ENCODE peak calls at places on chromosomes 2 and 18, in five cellular contexts. M is upper lobe of right lung, D is fibroblast of lung, I is GM06990, H is choroid plexus epithelial cell. Z is an unnamed sample.

GRCh38 chr2:83531211-83531610 is 927.9 kb downstream of the SUCLG1 start:
- DNase-seq in M (no peak), D (peak), H (no peak), I (no peak), Z (no peak)

GRCh38 chr2:6290626-6291025 is 575.1 kb downstream of the CMPK2 start:
- DNase-seq in I (no peak), M (no peak), D (no peak), H (no peak), Z (no peak)

GRCh38 chr2:152462591-152463178 is 127.7 kb downstream of the FMNL2 start:
- DNase-seq in M (no peak), D (no peak), I (no peak), H (no peak), Z (no peak)

GRCh38 chr18:79381811-79382311 is 13.9 kb upstream of the NFATC1 start:
- DNase-seq in I (no peak), D (no peak), M (no peak), H (no peak), Z (no peak)

GRCh38 chr2:23452853-23453420 is 68.0 kb downstream of the KLHL29 start:
- DNase-seq in I (peak), H (peak), M (no peak), D (peak), Z (no peak)

GRCh38 chr2:101012706-101013181 is 10.7 kb downstream of the RPL31 start:
- DNase-seq in I (no peak), M (no peak), H (peak), D (peak), Z (peak)

GRCh38 chr2:9519250-9519649 is 36.4 kb downstream of the ADAM17 start:
- DNase-seq in D (peak), H (peak), I (no peak), M (no peak), Z (no peak)

GRCh38 chr2:121179467-121179866 is 105.5 kb downstream of the TFCP2L1 start:
- DNase-seq in H (no peak), M (no peak), I (no peak), D (no peak), Z (no peak)

GRCh38 chr2:127576433-127577207 is 41.1 kb downstream of the MYO7B start:
- DNase-seq in I (no peak), M (peak), H (peak), D (peak), Z (peak)

GRCh38 chr2:181989099-181989498 is 3.4 kb downstream of the PPP1R1C start:
- DNase-seq in D (no peak), H (no peak), M (no peak), I (no peak), Z (no peak)

GRCh38 chr2:26605195-26605968 is 35.8 kb downstream of the CIB4 start:
- DNase-seq in D (peak), H (peak), I (no peak), M (peak), Z (no peak)

GRCh38 chr18:79519751-79520472 is 124.2 kb downstream of the NFATC1 start:
- DNase-seq in I (peak), M (peak), D (peak), H (no peak), Z (no peak)

GRCh38 chr18:63265322-63265721 is 54.2 kb downstream of the BCL2 start:
- DNase-seq in I (no peak), H (no peak), M (no peak), D (no peak), Z (no peak)

GRCh38 chr2:225157052-225157451 is 114.8 kb upstream of the DOCK10 start:
- DNase-seq in M (no peak), H (peak), D (no peak), I (no peak), Z (no peak)

GRCh38 chr2:105082107-105082506 is 44.2 kb downstream of the MRPS9 start:
- DNase-seq in I (no peak), D (peak), M (no peak), H (no peak), Z (no peak)

GRCh38 chr2:16728742-16729141 is 63.1 kb upstream of the CYRIA start:
- DNase-seq in M (no peak), I (no peak), D (no peak), H (no peak), Z (no peak)

GRCh38 chr2:159202568-159203071 is 83.9 kb downstream of the WDSUB1 start:
- DNase-seq in M (no peak), H (peak), I (no peak), D (peak), Z (peak)

GRCh38 chr18:63119647-63120046 is 199.9 kb downstream of the BCL2 start:
- DNase-seq in I (no peak), M (no peak), H (peak), D (peak), Z (no peak)

GRCh38 chr2:235859651-235860050 is 308.5 kb downstream of the GBX2 start:
- DNase-seq in I (no peak), M (no peak), D (no peak), H (peak), Z (no peak)

GRCh38 chr18:1884623-1885022 is 686.7 kb downstream of the METTL4 start:
- DNase-seq in H (no peak), D (no peak), I (no peak), M (no peak), Z (no peak)

GRCh38 chr2:238638982-238639341 is 208.9 kb upstream of the TWIST2 start:
- DNase-seq in M (no peak), D (no peak), I (no peak), H (no peak), Z (no peak)

GRCh38 chr18:80197490-80197889 is 49.8 kb downstream of the PARD6G start:
- DNase-seq in I (no peak), M (no peak), H (peak), D (no peak), Z (no peak)

GRCh38 chr18:33432857-33433256 is 7.7 kb downstream of the CCDC178 start:
- DNase-seq in D (peak), H (no peak), M (no peak), I (no peak), Z (no peak)

GRCh38 chr2:44510246-44510645 is 148.5 kb downstream of the CAMKMT start:
- DNase-seq in M (no peak), D (no peak), I (no peak), H (peak), Z (no peak)

GRCh38 chr2:119549236-119549635 is 5.0 kb downstream of the CFAP221 start:
- DNase-seq in D (peak), M (no peak), H (peak), I (no peak), Z (no peak)

GRCh38 chr2:237931205-237931721 is 35.6 kb upstream of the UBE2F start:
- DNase-seq in M (no peak), H (peak), I (no peak), D (peak), Z (peak)

GRCh38 chr2:147365577-147365976 is 479.3 kb upstream of the ACVR2A start:
- DNase-seq in H (peak), M (no peak), I (no peak), D (no peak), Z (no peak)

GRCh38 chr2:65545818-65546217 is 113.4 kb upstream of the SPRED2 start:
- DNase-seq in D (no peak), H (no peak), I (no peak), M (no peak), Z (no peak)

GRCh38 chr2:28960401-28960800 is 20.7 kb upstream of the TOGARAM2 start:
- DNase-seq in D (no peak), M (no peak), H (peak), I (no peak), Z (no peak)

GRCh38 chr2:50181212-50181611 is 850.7 kb downstream of the NRXN1 start:
- DNase-seq in D (no peak), H (no peak), M (no peak), I (no peak), Z (no peak)

GRCh38 chr2:60002158-60002867 is 551.1 kb downstream of the BCL11A start:
- DNase-seq in M (no peak), I (no peak), H (no peak), D (no peak), Z (no peak)
- TF ChIP-seq CTCF in M (no peak), I (no peak), H (no peak), D (no peak), Z (no peak)

GRCh38 chr2:142290931-142291330 is 160.1 kb upstream of the LRP1B start:
- DNase-seq in D (no peak), I (no peak), M (no peak), H (peak), Z (no peak)
- TF ChIP-seq CTCF in D (no peak), I (no peak), M (no peak), H (no peak), Z (no peak)

DNA sequence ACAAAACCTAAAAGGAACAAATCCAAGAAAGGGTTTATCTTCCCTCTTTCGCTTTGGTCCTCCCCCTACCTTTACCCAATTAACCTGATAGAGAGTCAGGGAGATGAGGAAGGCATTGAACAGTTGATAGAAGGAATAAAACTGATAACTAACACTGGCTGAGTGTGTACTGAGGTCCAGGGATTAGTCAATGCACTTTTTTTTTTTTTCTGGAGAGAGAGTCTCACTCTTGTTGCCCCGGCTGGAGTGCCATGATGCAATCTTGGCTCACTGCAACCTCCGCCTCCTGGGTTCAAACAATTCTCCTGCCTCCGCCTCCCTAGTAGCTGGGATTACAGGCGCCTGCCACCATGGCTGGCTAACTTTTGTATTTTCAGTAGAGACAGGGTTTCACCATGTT is 250.2 kb upstream of the CWC22 start:
- DNase-seq in D (no peak), M (no peak), H (no peak), I (no peak), Z (no peak)
- TF ChIP-seq CTCF in D (no peak), M (no peak), H (no peak), I (no peak), Z (no peak)

GRCh38 chr2:60517441-60517840 is 36.0 kb downstream of the BCL11A start:
- DNase-seq in H (peak), I (no peak), M (no peak), D (no peak), Z (no peak)

GRCh38 chr2:60514886-60515407 is 38.5 kb downstream of the BCL11A start:
- DNase-seq in I (no peak), D (no peak), H (no peak), M (no peak), Z (no peak)

GRCh38 chr2:60516383-60516811 is 37.1 kb downstream of the BCL11A start:
- DNase-seq in I (no peak), H (peak), M (no peak), D (peak), Z (no peak)

GRCh38 chr2:60516826-60517225 is 36.6 kb downstream of the BCL11A start:
- DNase-seq in M (no peak), H (no peak), I (no peak), D (no peak), Z (no peak)

DNA sequence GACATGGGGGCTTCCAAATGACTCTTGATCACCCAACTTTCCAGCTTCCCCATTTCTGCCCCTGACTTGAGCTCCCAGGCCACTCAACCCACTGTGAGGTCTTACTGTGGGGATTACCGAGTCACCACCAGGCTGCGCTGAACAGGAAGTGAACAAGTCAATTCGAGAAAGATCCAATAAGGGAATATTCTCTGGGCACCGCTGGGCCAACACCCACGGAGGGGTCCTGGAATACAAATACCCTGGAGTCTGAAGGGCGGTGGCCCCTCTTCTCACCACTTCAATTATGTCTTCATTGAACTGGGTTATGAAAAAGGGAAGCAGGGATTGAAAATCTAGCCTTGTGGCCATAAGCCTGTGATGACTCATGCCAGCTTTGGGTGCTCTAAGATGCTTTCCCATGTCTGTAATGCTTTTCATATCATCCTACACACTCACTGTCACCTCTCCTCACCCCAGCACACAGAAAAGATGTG is 37.7 kb downstream of the BCL11A start:
- DNase-seq in D (peak), I (peak), H (peak), M (no peak), Z (no peak)
- TF ChIP-seq CTCF in D (no peak), I (peak), H (peak), M (no peak), Z (no peak)

GRCh38 chr2:109067829-109068152 is 61.2 kb upstream of the SH3RF3 start:
- DNase-seq in I (no peak), D (no peak), H (no peak), M (no peak), Z (no peak)

GRCh38 chr2:109066501-109066900 is 62.5 kb upstream of the SH3RF3 start:
- DNase-seq in I (no peak), H (no peak), D (no peak), M (no peak), Z (no peak)

GRCh38 chr2:109064660-109065306 is 64.2 kb upstream of the SH3RF3 start:
- DNase-seq in M (no peak), H (no peak), I (no peak), D (no peak), Z (no peak)

GRCh38 chr2:109065335-109065734 is 63.7 kb upstream of the SH3RF3 start:
- DNase-seq in H (no peak), M (no peak), D (no peak), I (no peak), Z (no peak)

DNA sequence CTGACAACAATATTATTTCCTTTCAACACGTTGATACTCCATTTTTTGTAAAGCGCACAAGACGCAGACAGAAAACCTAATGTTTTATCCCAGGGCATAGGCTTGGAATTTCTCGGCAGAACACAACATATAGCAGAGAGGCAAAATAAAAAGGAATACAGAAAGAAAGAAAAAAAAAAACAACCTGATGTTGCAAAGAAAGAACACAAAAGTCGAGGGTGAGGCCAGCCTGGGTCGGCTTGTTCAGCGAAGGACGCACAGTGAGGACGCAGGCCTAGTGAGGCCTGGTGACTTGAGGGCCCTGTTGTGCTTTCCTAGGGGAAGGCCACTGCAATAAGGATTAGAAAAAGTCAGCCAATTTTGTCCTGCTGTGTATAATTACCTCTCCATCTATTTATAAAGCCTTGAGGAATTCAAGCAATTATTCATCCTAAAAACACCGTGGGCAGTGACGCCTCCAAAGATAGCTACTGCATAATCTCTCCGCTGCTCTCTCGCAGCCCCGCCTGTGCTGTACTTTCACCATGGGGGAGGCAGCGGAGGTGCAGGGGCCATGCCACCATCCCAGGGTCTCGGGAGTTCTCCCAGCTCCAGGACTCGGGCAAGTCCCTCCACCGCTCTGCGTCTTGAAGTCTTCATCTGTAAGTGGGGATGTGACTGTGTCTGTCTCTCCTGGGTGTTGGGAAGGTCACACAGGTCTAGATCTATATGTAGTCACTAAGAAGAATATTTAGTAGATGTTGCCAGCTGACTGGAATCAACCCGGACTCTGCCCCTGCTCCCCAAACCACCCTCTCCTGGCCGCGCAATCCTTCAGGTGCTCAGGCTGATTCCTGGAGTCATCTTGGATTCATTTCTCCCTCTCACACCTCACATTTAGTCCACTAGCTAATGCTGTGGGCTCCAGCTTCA is 61.8 kb upstream of the SH3RF3 start:
- DNase-seq in I (no peak), H (no peak), D (no peak), M (no peak), Z (no peak)
- TF ChIP-seq CTCF in I (no peak), H (no peak), D (no peak), M (no peak), Z (no peak)

GRCh38 chr2:174573621-174574081 is 24.0 kb downstream of the WIPF1 start:
- DNase-seq in D (no peak), I (no peak), H (no peak), M (peak), Z (no peak)
- TF ChIP-seq CTCF in D (no peak), I (peak), H (no peak), M (no peak), Z (no peak)

GRCh38 chr2:200199576-200200263 is 106.8 kb upstream of the SPATS2L start:
- DNase-seq in M (no peak), H (no peak), I (no peak), D (no peak), Z (no peak)
- TF ChIP-seq CTCF in M (no peak), H (no peak), I (peak), D (no peak), Z (no peak)

Z was measured in AG09319.